ENCODE peak calls at places on chromosome 22, in six cellular contexts. One of them, this sample, is unnamed.

GRCh38 chr22:27170491-27170890 is 513.1 kb downstream of the MIAT start:
- DNase-seq in HL-60: no peak
- DNase-seq in endothelial cell of umbilical vein: peak
- DNase-seq in Caco-2: no peak
- DNase-seq in tibial artery: peak
- DNase-seq in HFF-Myc: no peak
- DNase-seq in this sample: no peak

GRCh38 chr22:33380789-33381530 is 322.8 kb upstream of the SYN3 start:
- DNase-seq in HL-60: no peak
- DNase-seq in endothelial cell of umbilical vein: no peak
- DNase-seq in Caco-2: no peak
- DNase-seq in tibial artery: no peak
- DNase-seq in HFF-Myc: peak
- DNase-seq in this sample: peak

GRCh38 chr22:44994399-44995281 is 15.2 kb downstream of the PHF21B start:
- DNase-seq in HL-60: no peak
- DNase-seq in endothelial cell of umbilical vein: no peak
- DNase-seq in Caco-2: no peak
- DNase-seq in tibial artery: no peak
- DNase-seq in HFF-Myc: no peak
- DNase-seq in this sample: no peak

GRCh38 chr22:24482586-24482985 is 12.5 kb upstream of the UPB1 start:
- DNase-seq in HL-60: peak
- DNase-seq in endothelial cell of umbilical vein: peak
- DNase-seq in Caco-2: no peak
- DNase-seq in tibial artery: no peak
- DNase-seq in HFF-Myc: no peak
- DNase-seq in this sample: no peak

GRCh38 chr22:22548910-22549309 is 10.2 kb downstream of the PRAME start:
- DNase-seq in HL-60: no peak
- DNase-seq in endothelial cell of umbilical vein: no peak
- DNase-seq in Caco-2: no peak
- DNase-seq in tibial artery: no peak
- DNase-seq in HFF-Myc: no peak
- DNase-seq in this sample: no peak

GRCh38 chr22:17832665-17833064 is 58.4 kb upstream of the BID start:
- DNase-seq in HL-60: no peak
- DNase-seq in endothelial cell of umbilical vein: no peak
- DNase-seq in Caco-2: no peak
- DNase-seq in tibial artery: no peak
- DNase-seq in HFF-Myc: no peak
- DNase-seq in this sample: no peak

GRCh38 chr22:37618072-37618656 is 9.5 kb downstream of the GGA1 start:
- DNase-seq in HL-60: no peak
- DNase-seq in endothelial cell of umbilical vein: no peak
- DNase-seq in Caco-2: no peak
- DNase-seq in tibial artery: no peak
- DNase-seq in HFF-Myc: no peak
- DNase-seq in this sample: no peak

GRCh38 chr22:28034760-28035401 is 115.8 kb upstream of the PITPNB start:
- DNase-seq in HL-60: no peak
- DNase-seq in endothelial cell of umbilical vein: peak
- DNase-seq in Caco-2: no peak
- DNase-seq in tibial artery: peak
- DNase-seq in HFF-Myc: peak
- DNase-seq in this sample: no peak

GRCh38 chr22:23895599-23896144 is 1.5 kb downstream of the MIF start:
- DNase-seq in HL-60: no peak
- DNase-seq in endothelial cell of umbilical vein: no peak
- DNase-seq in Caco-2: no peak
- DNase-seq in tibial artery: no peak
- DNase-seq in HFF-Myc: no peak
- DNase-seq in this sample: no peak

GRCh38 chr22:24290459-24290858 is 19.8 kb downstream of the SPECC1L start:
- DNase-seq in HL-60: no peak
- DNase-seq in endothelial cell of umbilical vein: no peak
- DNase-seq in Caco-2: no peak
- DNase-seq in tibial artery: no peak
- DNase-seq in HFF-Myc: no peak
- DNase-seq in this sample: no peak

DNA sequence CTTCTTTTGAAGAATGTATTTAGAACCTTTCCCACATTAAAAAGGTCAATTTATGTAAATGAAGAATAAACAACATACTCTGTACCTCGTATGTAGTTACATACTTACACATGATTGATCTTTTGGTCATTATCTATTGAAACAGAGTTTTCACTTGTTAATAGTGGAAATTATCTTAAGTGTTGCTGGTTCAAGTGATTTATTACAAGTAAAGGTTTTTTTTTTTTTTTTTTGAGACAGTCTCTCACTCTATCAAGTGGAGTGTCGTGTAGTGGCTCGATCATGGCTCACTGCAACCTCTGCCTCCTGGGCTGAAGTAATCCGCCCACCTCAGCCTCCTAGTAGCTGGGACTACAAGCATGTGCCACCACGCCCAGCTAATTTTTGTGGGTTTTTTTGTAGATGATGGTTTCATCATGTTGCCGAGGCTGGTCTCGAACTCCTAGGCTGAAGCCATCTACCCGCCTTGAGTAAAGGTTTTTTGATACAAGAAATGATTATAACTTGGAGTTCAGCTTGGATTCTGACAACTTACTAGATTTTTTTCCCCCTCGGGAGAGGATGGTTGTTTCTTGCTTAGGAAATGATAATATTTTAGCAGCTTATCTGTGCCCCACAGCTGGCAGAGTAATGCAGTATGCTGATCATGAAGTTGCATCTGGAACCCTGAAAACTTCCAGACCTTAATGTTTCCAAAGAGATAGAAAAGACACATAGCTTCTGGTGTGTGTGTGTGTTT is 68.9 kb downstream of the MTMR3 start:
- DNase-seq in HL-60: no peak
- DNase-seq in endothelial cell of umbilical vein: no peak
- DNase-seq in Caco-2: no peak
- DNase-seq in tibial artery: no peak
- DNase-seq in HFF-Myc: no peak
- DNase-seq in this sample: no peak
- H3K4me3 ChIP-seq in HL-60: no peak
- H3K4me3 ChIP-seq in endothelial cell of umbilical vein: no peak
- H3K4me3 ChIP-seq in Caco-2: no peak
- H3K4me3 ChIP-seq in tibial artery: no peak
- H3K4me3 ChIP-seq in HFF-Myc: no peak
- H3K4me3 ChIP-seq in this sample: no peak

GRCh38 chr22:19928207-19928606 is 13.4 kb upstream of the COMT start:
- DNase-seq in HL-60: no peak
- DNase-seq in endothelial cell of umbilical vein: no peak
- DNase-seq in Caco-2: no peak
- DNase-seq in tibial artery: no peak
- DNase-seq in HFF-Myc: no peak
- DNase-seq in this sample: no peak
- H3K4me3 ChIP-seq in HL-60: no peak
- H3K4me3 ChIP-seq in endothelial cell of umbilical vein: no peak
- H3K4me3 ChIP-seq in Caco-2: no peak
- H3K4me3 ChIP-seq in tibial artery: no peak
- H3K4me3 ChIP-seq in HFF-Myc: no peak
- H3K4me3 ChIP-seq in this sample: no peak

GRCh38 chr22:46586531-46587011 is 33.6 kb upstream of the GRAMD4 start:
- DNase-seq in HL-60: no peak
- DNase-seq in endothelial cell of umbilical vein: no peak
- DNase-seq in Caco-2: no peak
- DNase-seq in tibial artery: no peak
- DNase-seq in HFF-Myc: no peak
- DNase-seq in this sample: no peak
- H3K4me3 ChIP-seq in HL-60: no peak
- H3K4me3 ChIP-seq in endothelial cell of umbilical vein: no peak
- H3K4me3 ChIP-seq in Caco-2: no peak
- H3K4me3 ChIP-seq in tibial artery: no peak
- H3K4me3 ChIP-seq in HFF-Myc: no peak
- H3K4me3 ChIP-seq in this sample: no peak

GRCh38 chr22:50059185-50059880 is 1.2 kb upstream of the TTLL8 start:
- DNase-seq in HL-60: peak
- DNase-seq in endothelial cell of umbilical vein: peak
- DNase-seq in Caco-2: no peak
- DNase-seq in tibial artery: no peak
- DNase-seq in HFF-Myc: no peak
- DNase-seq in this sample: no peak
- H3K4me3 ChIP-seq in HL-60: no peak
- H3K4me3 ChIP-seq in endothelial cell of umbilical vein: no peak
- H3K4me3 ChIP-seq in Caco-2: no peak
- H3K4me3 ChIP-seq in tibial artery: no peak
- H3K4me3 ChIP-seq in HFF-Myc: no peak
- H3K4me3 ChIP-seq in this sample: no peak

This sample was measured in GM12864.